ENCODE peak calls at places on chromosomes 16 and 17, in six cellular contexts. Y is IMR-90, E is H9, D is H1, Q is mesenchymal stem cell, B is trophoblast cell. V is an unnamed sample.

GRCh38 chr17:48644910-48645557 is 18.9 kb upstream of the HOXB9 start:
- DNase-seq in Y (no peak), E (no peak), D (no peak), Q (no peak), B (no peak), V (no peak)

GRCh38 chr16:49521706-49522325 is 148.2 kb downstream of the C16orf78 start:
- DNase-seq in Y (no peak), E (no peak), D (no peak), Q (no peak), B (no peak), V (no peak)

GRCh38 chr16:47927330-47927729 is 228.5 kb downstream of the ABCC12 start:
- DNase-seq in Y (peak; percentile 52), E (no peak), D (no peak), Q (peak; percentile 21), B (peak; percentile 30), V (no peak)

GRCh38 chr17:75188614-75189013 is 5.9 kb upstream of the SUMO2 start:
- DNase-seq in Y (no peak), E (no peak), D (no peak), Q (no peak), B (no peak), V (no peak)

GRCh38 chr17:40017422-40018080 is 2.3 kb downstream of the CSF3 start:
- DNase-seq in Y (no peak), E (no peak), D (no peak), Q (no peak), B (no peak), V (no peak)

GRCh38 chr17:9971991-9972390 is 66.9 kb upstream of the RCVRN start:
- DNase-seq in Y (peak; percentile 44), E (no peak), D (no peak), Q (peak; percentile 58), B (peak; percentile 56), V (no peak)

GRCh38 chr17:13864551-13864950 is 204.8 kb upstream of the COX10 start:
- DNase-seq in Y (peak; percentile 66), E (no peak), D (no peak), Q (peak; percentile 41), B (no peak), V (no peak)

GRCh38 chr17:75036643-75037268 is 10.0 kb downstream of the ATP5PD start:
- DNase-seq in Y (peak; percentile 77), E (peak; percentile 84), D (no peak), Q (no peak), B (no peak), V (no peak)

GRCh38 chr16:79430129-79430789 is 170.3 kb downstream of the MAF start:
- DNase-seq in Y (no peak), E (no peak), D (no peak), Q (no peak), B (no peak), V (no peak)

GRCh38 chr17:45311762-45312476 is 4.9 kb downstream of the MAP3K14 start:
- DNase-seq in Y (peak; percentile 63), E (no peak), D (no peak), Q (peak; percentile 79), B (peak; percentile 79), V (no peak)

GRCh38 chr17:7929158-7930029 is at the start of gene KCNAB3:
- DNase-seq in Y (peak; percentile 69), E (peak; percentile 93), D (no peak), Q (peak; percentile 67), B (peak; percentile 38), V (peak; percentile 69)

GRCh38 chr17:82767041-82767754 is 15.3 kb downstream of the TBCD start:
- DNase-seq in Y (peak; percentile 38), E (peak; percentile 77), D (no peak), Q (peak; percentile 59), B (peak; percentile 18), V (no peak)

GRCh38 chr16:49014300-49015188 is 267.1 kb downstream of the CBLN1 start:
- DNase-seq in Y (no peak), E (no peak), D (no peak), Q (no peak), B (no peak), V (no peak)

GRCh38 chr16:77962689-77963088 is 59.7 kb upstream of the CLEC3A start:
- DNase-seq in Y (no peak), E (no peak), D (no peak), Q (no peak), B (no peak), V (no peak)

GRCh38 chr16:3062553-3062952 is 2.9 kb upstream of the IL32 start:
- DNase-seq in Y (no peak), E (no peak), D (no peak), Q (no peak), B (no peak), V (no peak)

GRCh38 chr16:71357681-71358080 is 842 bp upstream of the CALB2 start:
- DNase-seq in Y (no peak), E (peak; percentile 47), D (no peak), Q (no peak), B (no peak), V (no peak)

GRCh38 chr17:10624966-10625365 is 32.1 kb downstream of the MYH3 start:
- DNase-seq in Y (no peak), E (no peak), D (no peak), Q (no peak), B (no peak), V (no peak)

GRCh38 chr17:67679225-67679624 is 38.5 kb upstream of the NOL11 start:
- DNase-seq in Y (no peak), E (no peak), D (no peak), Q (no peak), B (no peak), V (no peak)

GRCh38 chr16:31698901-31699300 is 171.2 kb downstream of the AHSP start:
- DNase-seq in Y (no peak), E (no peak), D (no peak), Q (no peak), B (no peak), V (no peak)

GRCh38 chr16:25026621-25027020 is 11.5 kb upstream of the ARHGAP17 start:
- DNase-seq in Y (no peak), E (no peak), D (no peak), Q (no peak), B (no peak), V (no peak)

GRCh38 chr16:25023541-25023940 is 8.4 kb upstream of the ARHGAP17 start:
- DNase-seq in Y (no peak), E (no peak), D (no peak), Q (no peak), B (no peak), V (no peak)

GRCh38 chr16:25027781-25028180 is 12.6 kb upstream of the ARHGAP17 start:
- DNase-seq in Y (no peak), E (no peak), D (no peak), Q (no peak), B (no peak), V (no peak)

GRCh38 chr16:25027281-25027680 is 12.1 kb upstream of the ARHGAP17 start:
- DNase-seq in Y (no peak), E (no peak), D (no peak), Q (no peak), B (peak; percentile 78), V (no peak)

DNA sequence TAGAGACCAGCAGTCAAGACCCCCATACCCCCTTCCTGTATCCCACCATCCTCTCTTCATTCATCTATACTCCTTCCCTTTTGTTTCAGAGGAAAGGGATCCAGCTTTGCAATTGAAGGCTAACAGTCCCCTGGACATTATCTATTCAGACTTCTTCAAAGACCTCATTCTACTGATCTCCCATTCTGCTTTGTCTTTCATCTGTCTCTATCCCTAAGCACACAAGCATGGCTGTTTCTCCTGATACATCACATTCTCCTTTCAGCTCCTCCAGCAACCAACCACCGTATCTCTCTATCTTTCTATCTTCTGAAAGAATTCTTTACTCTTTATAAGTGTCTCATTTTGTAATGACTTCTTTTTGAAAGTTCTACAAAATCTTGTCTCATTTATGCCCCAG is 9.7 kb upstream of the ARHGAP17 start:
- DNase-seq in Y (no peak), E (no peak), D (no peak), Q (no peak), B (no peak), V (no peak)
- H2AFZ ChIP-seq in Y (no peak overlapping the region), E (no peak overlapping the region), D (no peak overlapping the region), Q (no peak overlapping the region), B (no peak overlapping the region), V (no peak overlapping the region)

GRCh38 chr17:78736526-78737079 is 45.5 kb downstream of the CYTH1 start:
- DNase-seq in Y (no peak), E (peak; percentile 91), D (no peak), Q (no peak), B (peak; percentile 86), V (no peak)

GRCh38 chr17:78738698-78739097 is 43.4 kb downstream of the CYTH1 start:
- DNase-seq in Y (no peak), E (no peak), D (no peak), Q (no peak), B (no peak), V (no peak)

GRCh38 chr17:78738245-78738644 is 43.8 kb downstream of the CYTH1 start:
- DNase-seq in Y (no peak), E (no peak), D (no peak), Q (no peak), B (no peak), V (no peak)

GRCh38 chr17:78735832-78736525 is 46.1 kb downstream of the CYTH1 start:
- DNase-seq in Y (no peak), E (no peak), D (no peak), Q (peak; percentile 46), B (no peak), V (no peak)

DNA sequence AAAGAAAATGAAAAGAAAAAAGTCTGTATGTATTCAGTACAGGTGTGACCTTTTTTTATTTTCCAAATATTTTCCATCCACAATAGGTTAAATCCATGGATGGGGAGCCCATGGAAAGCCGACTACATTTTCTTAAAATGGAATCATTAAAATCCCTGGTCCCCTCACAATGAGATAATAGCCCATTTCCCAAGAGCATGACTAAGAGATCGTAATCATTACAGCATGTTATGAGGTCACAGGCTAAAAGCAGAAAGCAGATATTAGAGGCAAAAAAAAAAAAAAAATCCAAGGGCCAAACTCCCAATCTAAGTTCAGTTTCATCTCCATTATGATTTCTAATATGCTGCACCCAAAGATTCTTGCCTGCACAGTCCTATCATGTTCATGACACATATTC is 44.7 kb downstream of the CYTH1 start:
- DNase-seq in Y (peak; percentile 83), E (no peak), D (no peak), Q (peak; percentile 88), B (peak; percentile 45), V (no peak)
- H3K4me1 ChIP-seq in Y (peaks cover 12% of the 10 kb centered on the region), E (no peaks in the 10 kb centered on the region), D (peaks cover 9% of the 10 kb centered on the region), Q (peaks cover 15% of the 10 kb centered on the region), B (peaks cover 22% of the 10 kb centered on the region), V (peaks cover 9% of the 10 kb centered on the region)

GRCh38 chr17:62704381-62704971 is 77.0 kb downstream of the MRC2 start:
- DNase-seq in Y (peak; percentile 35), E (peak; percentile 79), D (no peak), Q (peak; percentile 34), B (peak; percentile 27), V (no peak)
- H4K8ac ChIP-seq in Y (peak overlapping the region; percentile 82), E (no peak overlapping the region), D (peak overlapping the region; percentile 45), Q (peak overlapping the region; percentile 79), B (peak overlapping the region; percentile 85), V (no peak overlapping the region)

GRCh38 chr17:63629627-63630026 is 7.4 kb downstream of the MAP3K3 start:
- DNase-seq in Y (no peak), E (no peak), D (no peak), Q (no peak), B (no peak), V (no peak)

GRCh38 chr17:63622571-63623390 is 564 bp downstream of the MAP3K3 start:
- DNase-seq in Y (peak; percentile 60), E (peak; percentile 65), D (no peak), Q (peak; percentile 76), B (peak; percentile 65), V (peak; percentile 59)

GRCh38 chr17:63623786-63624185 is 1.6 kb downstream of the MAP3K3 start:
- DNase-seq in Y (no peak), E (no peak), D (no peak), Q (no peak), B (no peak), V (no peak)

GRCh38 chr17:63631062-63631461 is 8.8 kb downstream of the MAP3K3 start:
- DNase-seq in Y (no peak), E (no peak), D (no peak), Q (no peak), B (no peak), V (no peak)

GRCh38 chr17:63626551-63627228 is 4.5 kb downstream of the MAP3K3 start:
- DNase-seq in Y (peak; percentile 34), E (no peak), D (no peak), Q (peak; percentile 39), B (no peak), V (no peak)
- H2AFZ ChIP-seq in Y (no peak overlapping the region), E (no peak overlapping the region), D (no peak overlapping the region), Q (no peak overlapping the region), B (no peak overlapping the region), V (no peak overlapping the region)